ENCODE peak calls at places on chromosomes 6 and 20, in ten cellular contexts. H is esophagus squamous epithelium, U is H1, N is transverse colon, X is testis, A is heart left ventricle, I is tibial nerve, S is uterus, G is ovary, Z is IMR-90. M is an unnamed sample.

GRCh38 chr6:41581381-41581991 is 35.3 kb downstream of the FOXP4 start:
- DNase-seq in H (no peak), U (no peak), N (no peak), X (no peak), A (no peak), I (no peak), S (peak), G (no peak), Z (peak), M (no peak)

GRCh38 chr6:130482645-130483390 is 117.0 kb downstream of the TMEM200A start:
- DNase-seq in H (no peak), U (no peak), N (no peak), X (no peak), A (no peak), I (no peak), S (no peak), G (no peak), Z (peak), M (no peak)

GRCh38 chr20:48722002-48722731 is 105.6 kb downstream of the PREX1 start:
- DNase-seq in H (no peak), U (no peak), N (peak), X (no peak), A (no peak), I (no peak), S (no peak), G (no peak), Z (peak), M (peak)

GRCh38 chr6:37048851-37049734 is 43.6 kb downstream of the FGD2 start:
- DNase-seq in H (peak), U (no peak), N (peak), X (peak), A (no peak), I (no peak), S (peak), G (peak), Z (peak), M (peak)

GRCh38 chr6:151627689-151628444 is 134.1 kb downstream of the CCDC170 start:
- DNase-seq in H (no peak), U (no peak), N (no peak), X (no peak), A (no peak), I (no peak), S (no peak), G (no peak), Z (no peak), M (no peak)

GRCh38 chr6:112468359-112468758 is 121.2 kb downstream of the RFPL4B start:
- DNase-seq in H (no peak), U (no peak), N (no peak), X (no peak), A (no peak), I (no peak), S (no peak), G (no peak), Z (peak), M (no peak)

GRCh38 chr6:26594730-26595632 is 1.8 kb upstream of the ABT1 start:
- DNase-seq in H (no peak), U (peak), N (no peak), X (no peak), A (no peak), I (no peak), S (peak), G (peak), Z (peak), M (peak)

GRCh38 chr6:105402090-105402980 is 547 bp downstream of the PREP start:
- DNase-seq in H (no peak), U (no peak), N (peak), X (peak), A (no peak), I (no peak), S (no peak), G (peak), Z (peak), M (peak)

GRCh38 chr6:97586344-97586743 is 303.3 kb upstream of the MMS22L start:
- DNase-seq in H (no peak), U (no peak), N (no peak), X (no peak), A (no peak), I (no peak), S (no peak), G (no peak), Z (peak), M (no peak)

GRCh38 chr20:2742431-2742830 is 49.9 kb downstream of the EBF4 start:
- DNase-seq in H (no peak), U (no peak), N (no peak), X (no peak), A (no peak), I (no peak), S (no peak), G (no peak), Z (no peak), M (no peak)

GRCh38 chr6:20696676-20697075 is 162.4 kb downstream of the CDKAL1 start:
- DNase-seq in H (no peak), U (no peak), N (no peak), X (no peak), A (no peak), I (no peak), S (no peak), G (no peak), Z (peak), M (no peak)

GRCh38 chr6:71394001-71394432 is 105.4 kb downstream of the OGFRL1 start:
- DNase-seq in H (no peak), U (no peak), N (no peak), X (no peak), A (no peak), I (no peak), S (no peak), G (no peak), Z (peak), M (no peak)

GRCh38 chr20:19966840-19967239 is 50.3 kb upstream of the NAA20 start:
- DNase-seq in H (no peak), U (no peak), N (no peak), X (no peak), A (no peak), I (no peak), S (no peak), G (no peak), Z (no peak), M (no peak)

GRCh38 chr6:1689141-1689540 is 79.4 kb downstream of the FOXC1 start:
- DNase-seq in H (no peak), U (no peak), N (no peak), X (no peak), A (no peak), I (no peak), S (no peak), G (no peak), Z (no peak), M (no peak)

GRCh38 chr6:52330470-52330869 is 31.5 kb upstream of the PAQR8 start:
- DNase-seq in H (no peak), U (no peak), N (peak), X (no peak), A (no peak), I (no peak), S (no peak), G (no peak), Z (no peak), M (peak)

GRCh38 chr6:28880894-28881780 is 42.6 kb downstream of the TRIM27 start:
- DNase-seq in H (no peak), U (no peak), N (peak), X (peak), A (peak), I (peak), S (peak), G (peak), Z (peak), M (peak)

GRCh38 chr6:112010328-112010727 is 43.6 kb upstream of the CCN6 start:
- DNase-seq in H (no peak), U (no peak), N (no peak), X (no peak), A (no peak), I (no peak), S (no peak), G (no peak), Z (no peak), M (peak)

GRCh38 chr6:1792989-1793388 is 183.3 kb downstream of the FOXC1 start:
- DNase-seq in H (no peak), U (no peak), N (peak), X (no peak), A (no peak), I (no peak), S (no peak), G (no peak), Z (peak), M (peak)

GRCh38 chr6:139313784-139314545 is 22.2 kb upstream of the TXLNB start:
- DNase-seq in H (no peak), U (peak), N (no peak), X (no peak), A (no peak), I (no peak), S (no peak), G (no peak), Z (peak), M (no peak)

GRCh38 chr6:48701572-48701971 is 590.6 kb upstream of the PTCHD4 start:
- DNase-seq in H (no peak), U (no peak), N (no peak), X (no peak), A (no peak), I (no peak), S (no peak), G (no peak), Z (no peak), M (no peak)

GRCh38 chr20:58891076-58891685 is 38.7 kb downstream of the GNAS start:
- DNase-seq in H (no peak), U (no peak), N (peak), X (peak), A (peak), I (peak), S (peak), G (peak), Z (peak), M (peak)
- TF ChIP-seq POLR2A in H (peak), U (no peak), N (no peak), X (no peak), A (no peak), I (peak), S (peak), G (peak), Z (peak), M (no peak)

GRCh38 chr6:114049367-114049966 is 78.5 kb upstream of the HDAC2 start:
- DNase-seq in H (no peak), U (no peak), N (no peak), X (no peak), A (no peak), I (no peak), S (no peak), G (no peak), Z (peak), M (no peak)
- TF ChIP-seq POLR2A in H (no peak), U (no peak), N (no peak), X (no peak), A (no peak), I (no peak), S (no peak), G (no peak), Z (no peak), M (no peak)

GRCh38 chr6:3409699-3410384 is 47.0 kb downstream of the SLC22A23 start:
- DNase-seq in H (no peak), U (no peak), N (peak), X (no peak), A (no peak), I (no peak), S (no peak), G (no peak), Z (no peak), M (peak)
- TF ChIP-seq POLR2A in H (no peak), U (no peak), N (no peak), X (no peak), A (no peak), I (no peak), S (no peak), G (no peak), Z (no peak), M (no peak)

GRCh38 chr6:156794546-156794945 is 17.4 kb downstream of the ARID1B start:
- DNase-seq in H (no peak), U (no peak), N (no peak), X (no peak), A (no peak), I (no peak), S (no peak), G (no peak), Z (no peak), M (no peak)
- TF ChIP-seq POLR2A in H (no peak), U (no peak), N (no peak), X (no peak), A (no peak), I (no peak), S (no peak), G (no peak), Z (no peak), M (no peak)

DNA sequence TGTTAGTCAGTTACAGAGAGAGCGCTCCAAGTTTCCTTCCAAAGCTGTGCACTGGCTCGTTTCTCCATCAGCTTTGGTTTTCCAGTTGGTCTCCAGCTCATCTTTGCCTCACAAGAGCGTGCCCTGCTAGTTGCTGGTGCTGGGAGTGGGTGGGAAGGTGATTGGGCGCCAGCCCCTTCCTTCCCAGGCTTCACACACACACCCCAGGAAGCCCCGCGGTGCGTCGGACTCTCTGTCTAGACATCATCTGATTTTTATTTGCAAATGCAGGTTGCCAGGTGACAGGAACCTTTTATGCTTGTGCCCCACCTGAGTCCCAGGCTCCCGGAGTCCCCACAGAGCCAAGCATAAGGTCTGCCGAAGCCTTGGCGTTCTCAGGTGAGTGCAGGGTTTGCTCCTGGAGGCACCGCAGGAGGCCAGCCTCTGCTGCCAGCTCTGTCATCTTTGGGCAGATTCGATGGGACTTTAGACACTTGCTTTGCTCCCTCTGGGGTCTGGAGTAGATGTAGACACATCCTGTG is 7.1 kb downstream of the IRF4 start:
- DNase-seq in H (no peak), U (no peak), N (no peak), X (no peak), A (no peak), I (no peak), S (no peak), G (no peak), Z (no peak), M (no peak)
- TF ChIP-seq POLR2A in H (no peak), U (no peak), N (no peak), X (no peak), A (no peak), I (no peak), S (no peak), G (no peak), Z (no peak), M (no peak)

GRCh38 chr20:33719989-33720709 is at the start of gene PXMP4:
- DNase-seq in H (peak), U (peak), N (peak), X (peak), A (peak), I (peak), S (peak), G (peak), Z (peak), M (peak)
- TF ChIP-seq POLR2A in H (no peak), U (no peak), N (peak), X (no peak), A (no peak), I (peak), S (peak), G (no peak), Z (no peak), M (peak)

GRCh38 chr20:45362804-45363610 is at the start of gene SYS1:
- DNase-seq in H (peak), U (peak), N (peak), X (peak), A (peak), I (peak), S (peak), G (peak), Z (peak), M (peak)
- TF ChIP-seq POLR2A in H (peak), U (no peak), N (peak), X (no peak), A (peak), I (peak), S (peak), G (peak), Z (peak), M (peak)

GRCh38 chr6:109362102-109362884 is 20.0 kb downstream of the CD164 start:
- DNase-seq in H (no peak), U (no peak), N (no peak), X (no peak), A (no peak), I (no peak), S (no peak), G (no peak), Z (no peak), M (no peak)
- TF ChIP-seq POLR2A in H (no peak), U (no peak), N (no peak), X (no peak), A (no peak), I (no peak), S (no peak), G (no peak), Z (no peak), M (no peak)

GRCh38 chr6:35731736-35732532 is 4.9 kb upstream of the ARMC12 start:
- DNase-seq in H (peak), U (no peak), N (peak), X (peak), A (peak), I (peak), S (peak), G (peak), Z (peak), M (peak)
- TF ChIP-seq POLR2A in H (peak), U (no peak), N (peak), X (no peak), A (no peak), I (peak), S (peak), G (peak), Z (no peak), M (peak)

M was measured in erythroblast.